ENCODE peak calls at places on chromosomes 16 and 17, in ten cellular contexts. One of them, this sample, is unnamed.

GRCh38 chr17:51869387-51869786 is 289.1 kb downstream of the CA10 start:
- DNase-seq in ELF-1: peak
- DNase-seq in NCI-H1417: no peak
- DNase-seq in activated CD4-positive, alpha-beta T cell treated with anti-CD3 and anti-CD28 coated beads for 24 hours: no peak
- DNase-seq in cardiac fibroblast: peak
- DNase-seq in EH: no peak
- DNase-seq in AG09309: no peak
- DNase-seq in colonic mucosa: peak
- DNase-seq in CD4-positive, alpha-beta T cell: no peak
- DNase-seq in heart right ventricle: no peak
- DNase-seq in this sample: peak

GRCh38 chr16:47304563-47304962 is 156.3 kb downstream of the ITFG1 start:
- DNase-seq in ELF-1: no peak
- DNase-seq in AG09309: no peak
- DNase-seq in EH: peak
- DNase-seq in CD4-positive, alpha-beta T cell: no peak
- DNase-seq in cardiac fibroblast: no peak
- DNase-seq in NCI-H1417: no peak
- DNase-seq in activated CD4-positive, alpha-beta T cell treated with anti-CD3 and anti-CD28 coated beads for 24 hours: no peak
- DNase-seq in heart right ventricle: no peak
- DNase-seq in colonic mucosa: no peak
- DNase-seq in this sample: no peak

GRCh38 chr17:50359005-50359699 is 13.2 kb downstream of the XYLT2 start:
- DNase-seq in cardiac fibroblast: no peak
- DNase-seq in ELF-1: peak
- DNase-seq in NCI-H1417: no peak
- DNase-seq in activated CD4-positive, alpha-beta T cell treated with anti-CD3 and anti-CD28 coated beads for 24 hours: no peak
- DNase-seq in heart right ventricle: no peak
- DNase-seq in CD4-positive, alpha-beta T cell: no peak
- DNase-seq in EH: no peak
- DNase-seq in AG09309: no peak
- DNase-seq in colonic mucosa: no peak
- DNase-seq in this sample: no peak

GRCh38 chr16:72241930-72242329 is 70.0 kb upstream of the PMFBP1 start:
- DNase-seq in activated CD4-positive, alpha-beta T cell treated with anti-CD3 and anti-CD28 coated beads for 24 hours: no peak
- DNase-seq in NCI-H1417: peak
- DNase-seq in colonic mucosa: peak
- DNase-seq in ELF-1: peak
- DNase-seq in EH: peak
- DNase-seq in AG09309: no peak
- DNase-seq in CD4-positive, alpha-beta T cell: no peak
- DNase-seq in cardiac fibroblast: peak
- DNase-seq in heart right ventricle: no peak
- DNase-seq in this sample: peak

GRCh38 chr17:76134911-76135809 is 5.9 kb downstream of the FOXJ1 start:
- DNase-seq in colonic mucosa: no peak
- DNase-seq in ELF-1: peak
- DNase-seq in cardiac fibroblast: no peak
- DNase-seq in activated CD4-positive, alpha-beta T cell treated with anti-CD3 and anti-CD28 coated beads for 24 hours: no peak
- DNase-seq in CD4-positive, alpha-beta T cell: no peak
- DNase-seq in AG09309: no peak
- DNase-seq in EH: no peak
- DNase-seq in heart right ventricle: no peak
- DNase-seq in NCI-H1417: no peak
- DNase-seq in this sample: peak

GRCh38 chr16:81602377-81602776 is 157.8 kb downstream of the CMIP start:
- DNase-seq in EH: no peak
- DNase-seq in ELF-1: no peak
- DNase-seq in heart right ventricle: no peak
- DNase-seq in AG09309: no peak
- DNase-seq in activated CD4-positive, alpha-beta T cell treated with anti-CD3 and anti-CD28 coated beads for 24 hours: no peak
- DNase-seq in NCI-H1417: no peak
- DNase-seq in colonic mucosa: no peak
- DNase-seq in cardiac fibroblast: no peak
- DNase-seq in CD4-positive, alpha-beta T cell: no peak
- DNase-seq in this sample: no peak

GRCh38 chr16:46922239-46922638 is 38.1 kb downstream of the GPT2 start:
- DNase-seq in NCI-H1417: no peak
- DNase-seq in heart right ventricle: no peak
- DNase-seq in CD4-positive, alpha-beta T cell: no peak
- DNase-seq in ELF-1: no peak
- DNase-seq in colonic mucosa: peak
- DNase-seq in AG09309: no peak
- DNase-seq in cardiac fibroblast: no peak
- DNase-seq in EH: no peak
- DNase-seq in activated CD4-positive, alpha-beta T cell treated with anti-CD3 and anti-CD28 coated beads for 24 hours: no peak
- DNase-seq in this sample: no peak

GRCh38 chr16:81997738-81998137 is 13.5 kb downstream of the SDR42E1 start:
- DNase-seq in CD4-positive, alpha-beta T cell: no peak
- DNase-seq in cardiac fibroblast: peak
- DNase-seq in ELF-1: no peak
- DNase-seq in NCI-H1417: no peak
- DNase-seq in EH: peak
- DNase-seq in colonic mucosa: no peak
- DNase-seq in activated CD4-positive, alpha-beta T cell treated with anti-CD3 and anti-CD28 coated beads for 24 hours: no peak
- DNase-seq in AG09309: peak
- DNase-seq in heart right ventricle: no peak
- DNase-seq in this sample: no peak

GRCh38 chr16:1082952-1083675 is 10.6 kb downstream of the SSTR5 start:
- DNase-seq in colonic mucosa: no peak
- DNase-seq in NCI-H1417: no peak
- DNase-seq in ELF-1: no peak
- DNase-seq in AG09309: no peak
- DNase-seq in EH: no peak
- DNase-seq in heart right ventricle: no peak
- DNase-seq in activated CD4-positive, alpha-beta T cell treated with anti-CD3 and anti-CD28 coated beads for 24 hours: no peak
- DNase-seq in cardiac fibroblast: no peak
- DNase-seq in CD4-positive, alpha-beta T cell: no peak
- DNase-seq in this sample: no peak

GRCh38 chr16:72073831-72074230 is 10.8 kb downstream of the HPR start:
- DNase-seq in CD4-positive, alpha-beta T cell: no peak
- DNase-seq in cardiac fibroblast: no peak
- DNase-seq in colonic mucosa: no peak
- DNase-seq in AG09309: no peak
- DNase-seq in heart right ventricle: peak
- DNase-seq in NCI-H1417: no peak
- DNase-seq in ELF-1: no peak
- DNase-seq in activated CD4-positive, alpha-beta T cell treated with anti-CD3 and anti-CD28 coated beads for 24 hours: no peak
- DNase-seq in EH: no peak
- DNase-seq in this sample: no peak

GRCh38 chr17:29291163-29291752 is 2.7 kb downstream of the NUFIP2 start:
- DNase-seq in CD4-positive, alpha-beta T cell: no peak
- DNase-seq in NCI-H1417: peak
- DNase-seq in AG09309: peak
- DNase-seq in heart right ventricle: no peak
- DNase-seq in cardiac fibroblast: peak
- DNase-seq in activated CD4-positive, alpha-beta T cell treated with anti-CD3 and anti-CD28 coated beads for 24 hours: peak
- DNase-seq in ELF-1: peak
- DNase-seq in colonic mucosa: peak
- DNase-seq in EH: peak
- DNase-seq in this sample: peak

GRCh38 chr16:3187798-3188674 is at the start of gene OR1F1:
- DNase-seq in NCI-H1417: no peak
- DNase-seq in cardiac fibroblast: peak
- DNase-seq in activated CD4-positive, alpha-beta T cell treated with anti-CD3 and anti-CD28 coated beads for 24 hours: no peak
- DNase-seq in EH: peak
- DNase-seq in heart right ventricle: no peak
- DNase-seq in colonic mucosa: no peak
- DNase-seq in CD4-positive, alpha-beta T cell: peak
- DNase-seq in AG09309: no peak
- DNase-seq in ELF-1: peak
- DNase-seq in this sample: peak

GRCh38 chr17:57875109-57876022 is 25.5 kb upstream of the MRPS23 start:
- DNase-seq in ELF-1: peak
- DNase-seq in CD4-positive, alpha-beta T cell: no peak
- DNase-seq in EH: peak
- DNase-seq in AG09309: peak
- DNase-seq in NCI-H1417: peak
- DNase-seq in cardiac fibroblast: peak
- DNase-seq in activated CD4-positive, alpha-beta T cell treated with anti-CD3 and anti-CD28 coated beads for 24 hours: no peak
- DNase-seq in colonic mucosa: no peak
- DNase-seq in heart right ventricle: peak
- DNase-seq in this sample: peak

GRCh38 chr17:5826384-5826783 is 242.1 kb upstream of the NLRP1 start:
- DNase-seq in AG09309: no peak
- DNase-seq in CD4-positive, alpha-beta T cell: no peak
- DNase-seq in cardiac fibroblast: peak
- DNase-seq in heart right ventricle: no peak
- DNase-seq in EH: peak
- DNase-seq in activated CD4-positive, alpha-beta T cell treated with anti-CD3 and anti-CD28 coated beads for 24 hours: no peak
- DNase-seq in colonic mucosa: no peak
- DNase-seq in NCI-H1417: no peak
- DNase-seq in ELF-1: no peak
- DNase-seq in this sample: no peak